ENCODE peak calls at places on chromosomes 4 and X, in four cellular contexts. O is iPS DF 6.9; K is gastrocnemius medialis; M is CD8-positive, alpha-beta T cell. D is an unnamed sample.

GRCh38 chr4:2785613-2786012 is 7.3 kb upstream of the SH3BP2 start:
- DNase-seq in O (no peak), K (no peak), M (no peak), D (no peak)

GRCh38 chrX:40579880-40580536 is 762 bp upstream of the ATP6AP2 start:
- DNase-seq in O (no peak), K (no peak), M (no peak), D (no peak)

GRCh38 chrX:72569786-72570185 is 2.9 kb downstream of the HDAC8 start:
- DNase-seq in O (no peak), K (no peak), M (no peak), D (no peak)

GRCh38 chrX:24081661-24082154 is 27.0 kb downstream of the EIF2S3 start:
- DNase-seq in O (no peak), K (peak; percentile 35), M (peak; percentile 4), D (peak; percentile 70)

GRCh38 chr4:16199132-16199531 is 27.1 kb downstream of the TAPT1 start:
- DNase-seq in O (no peak), K (no peak), M (no peak), D (no peak)

GRCh38 chr4:183987529-183987946 is 82.4 kb downstream of the STOX2 start:
- DNase-seq in O (no peak), K (peak; percentile 78), M (no peak), D (peak; percentile 85)

GRCh38 chr4:119984998-119985397 is 81.7 kb downstream of the MAD2L1 start:
- DNase-seq in O (no peak), K (no peak), M (no peak), D (no peak)

GRCh38 chrX:113059714-113060113 is 219.1 kb upstream of the AMOT start:
- DNase-seq in O (no peak), K (no peak), M (no peak), D (no peak)

GRCh38 chr4:158277558-158277957 is 67.3 kb downstream of the TMEM144 start:
- DNase-seq in O (no peak), K (no peak), M (no peak), D (no peak)

GRCh38 chrX:13323241-13323640 is 3.4 kb upstream of the ATXN3L start:
- DNase-seq in O (no peak), K (no peak), M (no peak), D (no peak)

GRCh38 chr4:76801621-76802545 is 96.1 kb downstream of the SOWAHB start:
- DNase-seq in O (no peak), K (no peak), M (no peak), D (no peak)

GRCh38 chr4:157821814-157822213 is 351.0 kb downstream of the GASK1B start:
- DNase-seq in O (no peak), K (no peak), M (no peak), D (no peak)

GRCh38 chr4:40831462-40831861 is 81.7 kb downstream of the NSUN7 start:
- DNase-seq in O (no peak), K (no peak), M (no peak), D (no peak)

GRCh38 chr4:83552924-83553323 is 17.0 kb downstream of the GPAT3 start:
- DNase-seq in O (no peak), K (no peak), M (no peak), D (no peak)

GRCh38 chr4:189228726-189229125 is 711.9 kb upstream of the FRG1 start:
- DNase-seq in O (no peak), K (no peak), M (no peak), D (no peak)

GRCh38 chr4:101065935-101066485 is 281.3 kb downstream of the PPP3CA start:
- DNase-seq in O (no peak), K (no peak), M (no peak), D (no peak)

DNA sequence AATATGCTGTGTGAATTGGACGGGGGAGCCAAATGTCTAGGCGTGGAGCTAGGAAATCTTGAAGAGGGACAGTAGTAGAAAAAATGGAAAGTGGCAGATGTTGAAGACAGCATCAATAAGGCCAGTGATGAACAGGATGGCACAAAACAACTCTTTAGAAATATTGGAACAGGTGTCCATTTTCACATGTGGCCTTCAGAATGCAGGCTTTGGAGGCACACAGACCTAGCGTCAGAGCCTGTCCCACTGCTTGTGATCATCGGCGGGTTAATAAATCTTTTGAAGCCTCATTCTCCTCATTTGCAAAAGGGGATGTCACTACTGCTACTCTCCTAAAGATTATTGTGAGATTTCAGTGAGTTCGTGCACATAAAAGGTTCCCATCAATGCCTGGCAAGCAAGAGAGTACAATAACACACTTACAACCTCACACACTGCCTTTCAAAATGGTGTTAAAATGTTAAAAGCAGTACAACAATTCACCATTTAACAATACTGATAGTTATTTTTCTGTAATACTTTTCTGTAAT is 2.4 kb downstream of the PDLIM3 start:
- DNase-seq in O (no peak), K (peak; percentile 45), M (no peak), D (no peak)
- H3K27me3 ChIP-seq in O (peaks cover 4% of the 10 kb centered on the region), K (no peaks in the 10 kb centered on the region), M (no peaks in the 10 kb centered on the region), D (no peaks in the 10 kb centered on the region)

GRCh38 chr4:147864591-147864990 is 132.7 kb downstream of the ARHGAP10 start:
- DNase-seq in O (no peak), K (no peak), M (no peak), D (no peak)

GRCh38 chr4:147860960-147861359 is 129.1 kb downstream of the ARHGAP10 start:
- DNase-seq in O (no peak), K (peak; percentile 37), M (no peak), D (peak; percentile 78)

GRCh38 chr4:147863808-147864472 is 132.1 kb downstream of the ARHGAP10 start:
- DNase-seq in O (no peak), K (peak; percentile 40), M (no peak), D (no peak)

GRCh38 chr4:147863111-147863747 is 131.3 kb downstream of the ARHGAP10 start:
- DNase-seq in O (no peak), K (no peak), M (no peak), D (no peak)

DNA sequence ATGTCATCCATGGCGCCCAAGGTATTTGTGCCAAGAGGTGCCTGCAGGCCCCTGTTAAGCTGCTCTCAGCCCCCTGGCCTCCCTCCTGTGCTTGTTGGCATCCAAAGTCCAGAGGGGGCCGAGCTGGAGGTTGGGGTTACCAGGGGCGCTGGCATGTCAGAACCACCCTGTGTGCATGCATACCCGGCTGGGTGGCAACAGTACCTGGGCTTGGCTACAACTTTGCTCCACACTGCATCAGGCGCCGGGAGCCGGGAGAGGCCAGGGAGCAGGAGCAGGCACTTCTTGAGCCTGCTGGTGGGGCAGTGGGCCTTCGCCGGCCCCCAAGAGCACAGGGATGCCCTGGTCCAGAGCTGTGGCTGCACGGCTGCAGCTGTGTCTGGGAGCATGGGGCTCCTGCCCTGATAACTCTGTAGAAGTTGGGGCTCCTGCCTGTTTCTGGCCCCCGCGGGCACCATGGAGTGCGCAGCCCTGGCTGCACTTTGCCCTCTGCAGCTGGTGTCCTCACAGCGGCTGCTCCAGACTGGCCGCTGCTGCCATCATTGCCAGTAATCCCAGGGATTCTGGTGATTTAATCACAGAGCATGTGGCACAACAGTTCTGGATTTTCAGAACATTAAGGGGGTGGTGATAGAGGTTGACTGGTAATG is 130.3 kb downstream of the ARHGAP10 start:
- DNase-seq in O (no peak), K (no peak), M (no peak), D (no peak)
- H3K4me1 ChIP-seq in O (no peaks in the 10 kb centered on the region), K (peaks cover 35% of the 10 kb centered on the region), M (no peaks in the 10 kb centered on the region), D (peaks cover 10% of the 10 kb centered on the region)

GRCh38 chrX:77009691-77010090 is 437.5 kb upstream of the FGF16 start:
- DNase-seq in O (no peak), K (no peak), M (no peak), D (peak; percentile 18)
- H3K27me3 ChIP-seq in O (no peaks in the 10 kb centered on the region), K (no peaks in the 10 kb centered on the region), M (no peaks in the 10 kb centered on the region), D (no peaks in the 10 kb centered on the region)

DNA sequence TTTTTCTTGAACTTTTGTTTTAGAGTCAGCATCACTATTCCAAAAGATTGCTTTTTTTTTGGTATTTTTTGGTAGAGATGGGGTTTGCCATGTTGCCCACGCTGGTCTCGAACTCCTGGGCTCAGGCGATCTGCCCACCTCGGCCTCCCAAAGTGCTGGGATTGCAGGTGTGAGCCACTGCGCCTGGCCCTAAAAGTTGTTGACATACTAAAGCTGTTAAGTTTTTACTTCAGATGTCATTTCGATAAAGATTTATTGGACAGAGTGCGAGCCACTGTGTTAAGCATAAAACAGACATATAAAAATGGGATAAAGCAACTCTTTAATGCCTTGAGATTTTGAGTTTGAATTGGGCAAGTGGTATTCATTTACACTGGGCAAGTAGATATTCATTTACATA is 28.3 kb downstream of the USO1 start:
- DNase-seq in O (no peak), K (no peak), M (no peak), D (no peak)
- H3K4me1 ChIP-seq in O (no peaks in the 10 kb centered on the region), K (peaks cover 3% of the 10 kb centered on the region), M (no peaks in the 10 kb centered on the region), D (no peaks in the 10 kb centered on the region)

DNA sequence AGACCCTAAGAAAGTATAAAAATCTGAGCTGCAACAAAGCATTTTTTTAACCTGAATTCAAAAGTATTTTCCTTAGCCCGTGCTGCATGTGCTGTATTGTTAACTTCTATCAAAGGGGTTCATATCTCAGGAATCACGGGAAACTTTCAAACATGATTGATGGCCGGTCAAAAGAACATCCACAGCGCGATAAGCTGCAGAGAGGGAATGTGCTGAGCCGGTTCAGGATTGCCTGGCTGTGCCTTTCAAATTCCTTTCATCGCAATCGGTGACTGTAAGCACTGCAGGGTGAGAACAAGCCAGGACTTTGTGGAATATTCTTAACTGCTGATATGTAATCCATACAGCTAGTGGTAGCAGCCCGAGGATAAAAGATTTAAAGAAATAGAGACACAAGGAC is 210.9 kb upstream of the NOCT start:
- DNase-seq in O (no peak), K (no peak), M (no peak), D (no peak)
- H3K27me3 ChIP-seq in O (no peaks in the 10 kb centered on the region), K (no peaks in the 10 kb centered on the region), M (no peaks in the 10 kb centered on the region), D (no peaks in the 10 kb centered on the region)

GRCh38 chrX:38616904-38617303 is 55.6 kb downstream of the TSPAN7 start:
- DNase-seq in O (no peak), K (no peak), M (no peak), D (no peak)

GRCh38 chrX:38618152-38618551 is 56.8 kb downstream of the TSPAN7 start:
- DNase-seq in O (no peak), K (no peak), M (no peak), D (no peak)

DNA sequence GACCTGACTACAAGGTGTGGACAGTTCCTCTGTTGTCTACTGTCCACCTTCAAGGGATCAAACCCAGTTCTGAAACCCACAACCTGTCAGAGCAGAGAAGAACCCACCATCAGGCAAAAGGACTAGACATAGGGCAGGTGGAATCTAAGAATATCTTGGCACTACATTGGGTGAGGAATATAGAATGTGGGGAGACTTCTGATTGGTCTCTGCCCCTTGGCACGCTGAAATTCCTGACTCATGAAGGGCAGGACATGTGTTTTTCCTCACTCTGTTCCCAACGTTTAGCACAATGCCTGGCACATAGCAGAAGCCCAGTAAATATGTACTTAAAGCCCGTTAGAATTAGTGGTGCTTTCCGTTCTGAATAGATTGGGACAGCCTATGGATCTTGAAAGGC is 59.3 kb downstream of the TSPAN7 start:
- DNase-seq in O (no peak), K (no peak), M (no peak), D (no peak)
- H3K4me1 ChIP-seq in O (no peaks in the 10 kb centered on the region), K (peaks cover 4% of the 10 kb centered on the region), M (no peaks in the 10 kb centered on the region), D (no peaks in the 10 kb centered on the region)

DNA sequence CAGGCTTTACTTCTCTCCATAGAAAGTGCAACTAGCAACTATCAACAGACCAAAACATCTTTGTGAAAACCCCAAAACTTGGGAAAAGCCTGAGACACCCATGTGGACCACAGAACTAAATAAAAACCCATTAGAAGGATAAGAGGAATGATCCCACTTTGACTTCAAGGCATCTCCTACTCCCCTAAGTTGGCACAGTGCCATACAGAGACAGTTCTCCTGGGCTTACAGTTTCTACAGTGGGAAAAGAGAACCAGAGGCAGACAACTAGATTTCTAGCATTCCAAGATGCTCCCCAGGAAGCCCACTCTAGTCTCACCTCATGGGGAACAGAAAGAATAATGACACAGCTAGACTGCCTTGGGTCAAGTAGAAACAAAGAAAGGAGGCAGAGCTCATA is 20.4 kb downstream of the TMLHE start:
- DNase-seq in O (no peak), K (no peak), M (no peak), D (no peak)
- H3K27me3 ChIP-seq in O (no peaks in the 10 kb centered on the region), K (no peaks in the 10 kb centered on the region), M (no peaks in the 10 kb centered on the region), D (no peaks in the 10 kb centered on the region)

D was measured in ascending aorta.